ENCODE peak calls at places on chromosomes 6 and 20, in four cellular contexts. One of them, this sample, is unnamed.

GRCh38 chr6:33668914-33669313 is 42.6 kb downstream of the UQCC2 start:
- DNase-seq in LHCN-M2: no peak
- DNase-seq in ELR: no peak
- DNase-seq in AG04450: no peak
- DNase-seq in this sample: peak

GRCh38 chr20:3744806-3745685 is 12.6 kb downstream of the HSPA12B start:
- DNase-seq in LHCN-M2: peak
- DNase-seq in ELR: peak
- DNase-seq in AG04450: no peak
- DNase-seq in this sample: peak

GRCh38 chr20:22466447-22467171 is 117.8 kb downstream of the FOXA2 start:
- DNase-seq in LHCN-M2: no peak
- DNase-seq in ELR: no peak
- DNase-seq in AG04450: no peak
- DNase-seq in this sample: no peak

GRCh38 chr6:142713959-142714358 is 231.0 kb downstream of the HIVEP2 start:
- DNase-seq in LHCN-M2: no peak
- DNase-seq in ELR: no peak
- DNase-seq in AG04450: no peak
- DNase-seq in this sample: no peak

GRCh38 chr20:63941282-63942060 is 14.7 kb downstream of the UCKL1 start:
- DNase-seq in ELR: no peak
- DNase-seq in LHCN-M2: no peak
- DNase-seq in AG04450: no peak
- DNase-seq in this sample: peak

GRCh38 chr20:17648782-17649730 is 33.0 kb downstream of the RRBP1 start:
- DNase-seq in LHCN-M2: no peak
- DNase-seq in ELR: peak
- DNase-seq in AG04450: no peak
- DNase-seq in this sample: no peak

GRCh38 chr6:14440215-14440890 is 322.8 kb downstream of the CD83 start:
- DNase-seq in AG04450: no peak
- DNase-seq in ELR: no peak
- DNase-seq in LHCN-M2: no peak
- DNase-seq in this sample: no peak

GRCh38 chr6:44920952-44921491 is 407.1 kb upstream of the RUNX2 start:
- DNase-seq in LHCN-M2: peak
- DNase-seq in AG04450: no peak
- DNase-seq in ELR: no peak
- DNase-seq in this sample: no peak

GRCh38 chr6:2988426-2989331 is 11.0 kb upstream of the NQO2 start:
- DNase-seq in LHCN-M2: peak
- DNase-seq in ELR: peak
- DNase-seq in AG04450: peak
- DNase-seq in this sample: peak

GRCh38 chr6:156016186-156016976 is 560.7 kb upstream of the NOX3 start:
- DNase-seq in AG04450: no peak
- DNase-seq in ELR: no peak
- DNase-seq in LHCN-M2: no peak
- DNase-seq in this sample: no peak

GRCh38 chr20:9409352-9409751 is 105.0 kb upstream of the LAMP5 start:
- DNase-seq in LHCN-M2: peak
- DNase-seq in ELR: peak
- DNase-seq in AG04450: no peak
- DNase-seq in this sample: no peak

GRCh38 chr6:53862517-53863457 is 68.0 kb downstream of the LRRC1 start:
- DNase-seq in AG04450: peak
- DNase-seq in ELR: peak
- DNase-seq in LHCN-M2: peak
- DNase-seq in this sample: no peak

GRCh38 chr6:42569102-42570028 is 5.5 kb downstream of the UBR2 start:
- DNase-seq in ELR: peak
- DNase-seq in AG04450: peak
- DNase-seq in LHCN-M2: peak
- DNase-seq in this sample: no peak

GRCh38 chr6:152117156-152118129 is 310.0 kb downstream of the ESR1 start:
- DNase-seq in AG04450: no peak
- DNase-seq in LHCN-M2: peak
- DNase-seq in ELR: no peak
- DNase-seq in this sample: peak

This sample was measured in GM06990.